ENCODE peak calls at places on chromosomes 5 and 9, in four cellular contexts. X, G, Q and T are unnamed samples.

GRCh38 chr5:15693933-15694332 is 194.0 kb downstream of the FBXL7 start:
- DNase-seq in X (no peak), G (no peak), Q (no peak), T (no peak)

GRCh38 chr5:156892223-156892622 is 42.1 kb downstream of the PPP1R2B start:
- DNase-seq in X (no peak), G (no peak), Q (no peak), T (no peak)

GRCh38 chr9:120433701-120434100 is 146.3 kb downstream of the CDK5RAP2 start:
- DNase-seq in X (no peak), G (no peak), Q (no peak), T (no peak)

GRCh38 chr9:128203842-128204551 is 818 bp downstream of the DNM1 start:
- DNase-seq in X (peak; percentile 36), G (no peak), Q (peak; percentile 18), T (no peak)

GRCh38 chr5:157130933-157131332 is 11.7 kb downstream of the MED7 start:
- DNase-seq in X (no peak), G (no peak), Q (no peak), T (no peak)

GRCh38 chr5:178223828-178224335 is 8.7 kb downstream of the PHYKPL start:
- DNase-seq in X (no peak), G (no peak), Q (no peak), T (no peak)

GRCh38 chr5:78920604-78921003 is 64.5 kb downstream of the ARSB start:
- DNase-seq in X (no peak), G (no peak), Q (no peak), T (peak; percentile 36)

GRCh38 chr5:1884638-1885475 is 2.1 kb upstream of the IRX4 start:
- DNase-seq in X (no peak), G (no peak), Q (no peak), T (no peak)

GRCh38 chr5:31469466-31469865 is 62.4 kb downstream of the DROSHA start:
- DNase-seq in X (no peak), G (no peak), Q (no peak), T (no peak)

GRCh38 chr5:158953929-158954534 is 145.7 kb downstream of the EBF1 start:
- DNase-seq in X (no peak), G (no peak), Q (no peak), T (no peak)

GRCh38 chr5:40121236-40121635 is 558.5 kb upstream of the PTGER4 start:
- DNase-seq in X (no peak), G (no peak), Q (no peak), T (no peak)

GRCh38 chr9:3804148-3804547 is 278.3 kb upstream of the RFX3 start:
- DNase-seq in X (no peak), G (no peak), Q (no peak), T (no peak)

GRCh38 chr5:111411321-111411720 is 101.0 kb downstream of the STARD4 start:
- DNase-seq in X (no peak), G (peak; percentile 34), Q (no peak), T (no peak)